ENCODE peak calls at places on chromosome X, in four cellular contexts. One of them, this sample, is unnamed.

GRCh38 chrX:31117195-31117594 is 45.4 kb upstream of the FTHL17 start:
- DNase-seq in lower leg skin: no peak
- DNase-seq in cardiac muscle cell: no peak
- DNase-seq in GM20000: no peak
- DNase-seq in this sample: no peak

GRCh38 chrX:46788902-46789301 is 30.0 kb upstream of the SLC9A7 start:
- DNase-seq in GM20000: no peak
- DNase-seq in lower leg skin: peak; percentile 28
- DNase-seq in cardiac muscle cell: no peak
- DNase-seq in this sample: no peak

GRCh38 chrX:124211312-124211942 is 121.0 kb upstream of the TEX13D start:
- DNase-seq in cardiac muscle cell: peak; percentile 11
- DNase-seq in lower leg skin: no peak
- DNase-seq in GM20000: peak; percentile 32
- DNase-seq in this sample: no peak

GRCh38 chrX:28549839-28550238 is 37.4 kb upstream of the IL1RAPL1 start:
- DNase-seq in cardiac muscle cell: no peak
- DNase-seq in GM20000: no peak
- DNase-seq in lower leg skin: no peak
- DNase-seq in this sample: no peak

GRCh38 chrX:73577368-73577767 is 14.4 kb downstream of the CHIC1 start:
- DNase-seq in cardiac muscle cell: peak; percentile 69
- DNase-seq in GM20000: no peak
- DNase-seq in lower leg skin: no peak
- DNase-seq in this sample: no peak

GRCh38 chrX:22674947-22675346 is 324.8 kb upstream of the DDX53 start:
- DNase-seq in cardiac muscle cell: no peak
- DNase-seq in GM20000: no peak
- DNase-seq in lower leg skin: no peak
- DNase-seq in this sample: no peak

GRCh38 chrX:19747672-19748610 is 139.5 kb downstream of the SH3KBP1 start:
- DNase-seq in cardiac muscle cell: no peak
- DNase-seq in GM20000: no peak
- DNase-seq in lower leg skin: no peak
- DNase-seq in this sample: no peak

GRCh38 chrX:39059866-39060265 is 258.6 kb downstream of the MID1IP1 start:
- DNase-seq in cardiac muscle cell: no peak
- DNase-seq in lower leg skin: no peak
- DNase-seq in GM20000: no peak
- DNase-seq in this sample: no peak

GRCh38 chrX:69036674-69037573 is 128.3 kb downstream of the PJA1 start:
- DNase-seq in cardiac muscle cell: no peak
- DNase-seq in lower leg skin: peak; percentile 82
- DNase-seq in GM20000: no peak
- DNase-seq in this sample: no peak

GRCh38 chrX:17081969-17082368 is 135.5 kb downstream of the REPS2 start:
- DNase-seq in cardiac muscle cell: no peak
- DNase-seq in GM20000: no peak
- DNase-seq in lower leg skin: no peak
- DNase-seq in this sample: no peak

GRCh38 chrX:1451676-1452496 is 823 bp downstream of the ASMTL start:
- DNase-seq in cardiac muscle cell: no peak
- DNase-seq in GM20000: no peak
- DNase-seq in lower leg skin: peak; percentile 84
- DNase-seq in this sample: no peak

GRCh38 chrX:132791725-132792124 is 166.7 kb downstream of the HS6ST2 start:
- DNase-seq in cardiac muscle cell: no peak
- DNase-seq in GM20000: no peak
- DNase-seq in lower leg skin: no peak
- DNase-seq in this sample: no peak

GRCh38 chrX:107747596-107748161 is 27.9 kb downstream of the TSC22D3 start:
- DNase-seq in lower leg skin: peak; percentile 76
- DNase-seq in GM20000: no peak
- DNase-seq in cardiac muscle cell: peak; percentile 64
- DNase-seq in this sample: no peak

GRCh38 chrX:12423346-12423745 is 285.1 kb downstream of the FRMPD4 start:
- DNase-seq in lower leg skin: no peak
- DNase-seq in GM20000: no peak
- DNase-seq in cardiac muscle cell: no peak
- DNase-seq in this sample: no peak

DNA sequence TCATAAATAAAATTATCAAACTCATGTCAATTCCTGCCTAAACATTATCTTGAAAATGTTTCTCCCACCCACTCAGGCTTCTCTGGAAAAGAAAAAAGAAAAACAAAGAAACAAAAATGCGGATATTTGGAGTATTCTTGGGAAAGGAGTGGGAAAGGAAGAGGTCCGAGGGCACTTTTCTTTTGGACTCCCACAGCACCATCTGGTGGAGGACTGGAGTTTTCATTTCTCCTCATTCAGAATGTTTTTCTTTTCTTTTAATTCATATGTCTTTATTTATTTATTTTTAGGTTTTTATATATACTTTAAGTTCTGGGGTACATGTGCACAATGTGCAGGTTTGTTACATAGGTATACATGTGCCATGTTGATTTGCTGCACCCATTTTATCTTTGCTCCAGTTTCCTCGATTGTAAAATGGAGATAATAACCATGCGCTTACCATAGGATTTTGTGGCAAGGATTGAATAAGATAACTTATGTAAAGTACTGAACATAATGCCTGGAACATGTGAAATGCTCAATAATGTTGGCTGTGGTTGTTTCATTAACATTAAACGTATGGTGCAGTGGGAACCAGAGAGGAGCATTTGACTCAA is 8.0 kb upstream of the KCNE5 start:
- DNase-seq in GM20000: peak; percentile 15
- DNase-seq in lower leg skin: no peak
- DNase-seq in cardiac muscle cell: peak; percentile 51
- DNase-seq in this sample: no peak
- TF ChIP-seq CTCF in GM20000: no peak
- TF ChIP-seq CTCF in lower leg skin: no peak
- TF ChIP-seq CTCF in cardiac muscle cell: peak; percentile 46
- TF ChIP-seq CTCF in this sample: peak; percentile 71

GRCh38 chrX:129013574-129013973 is 509.7 kb downstream of the SMARCA1 start:
- DNase-seq in lower leg skin: no peak
- DNase-seq in cardiac muscle cell: no peak
- DNase-seq in GM20000: no peak
- DNase-seq in this sample: no peak
- TF ChIP-seq CTCF in lower leg skin: no peak
- TF ChIP-seq CTCF in cardiac muscle cell: no peak
- TF ChIP-seq CTCF in GM20000: no peak
- TF ChIP-seq CTCF in this sample: no peak

GRCh38 chrX:49761481-49761880 is 65.7 kb upstream of the PAGE1 start:
- DNase-seq in GM20000: peak; percentile 16
- DNase-seq in cardiac muscle cell: peak; percentile 16
- DNase-seq in lower leg skin: no peak
- DNase-seq in this sample: no peak
- TF ChIP-seq CTCF in GM20000: peak; percentile 39
- TF ChIP-seq CTCF in cardiac muscle cell: peak; percentile 52
- TF ChIP-seq CTCF in lower leg skin: no peak
- TF ChIP-seq CTCF in this sample: no peak

GRCh38 chrX:150094375-150094774 is 156.1 kb upstream of the EOLA2 start:
- DNase-seq in cardiac muscle cell: no peak
- DNase-seq in lower leg skin: no peak
- DNase-seq in GM20000: no peak
- DNase-seq in this sample: no peak
- TF ChIP-seq CTCF in cardiac muscle cell: no peak
- TF ChIP-seq CTCF in lower leg skin: no peak
- TF ChIP-seq CTCF in GM20000: no peak
- TF ChIP-seq CTCF in this sample: no peak

GRCh38 chrX:152831391-152831790 is 528 bp downstream of the NSDHL start:
- DNase-seq in GM20000: no peak
- DNase-seq in lower leg skin: no peak
- DNase-seq in cardiac muscle cell: no peak
- DNase-seq in this sample: no peak
- TF ChIP-seq CTCF in GM20000: no peak
- TF ChIP-seq CTCF in lower leg skin: no peak
- TF ChIP-seq CTCF in cardiac muscle cell: no peak
- TF ChIP-seq CTCF in this sample: no peak

DNA sequence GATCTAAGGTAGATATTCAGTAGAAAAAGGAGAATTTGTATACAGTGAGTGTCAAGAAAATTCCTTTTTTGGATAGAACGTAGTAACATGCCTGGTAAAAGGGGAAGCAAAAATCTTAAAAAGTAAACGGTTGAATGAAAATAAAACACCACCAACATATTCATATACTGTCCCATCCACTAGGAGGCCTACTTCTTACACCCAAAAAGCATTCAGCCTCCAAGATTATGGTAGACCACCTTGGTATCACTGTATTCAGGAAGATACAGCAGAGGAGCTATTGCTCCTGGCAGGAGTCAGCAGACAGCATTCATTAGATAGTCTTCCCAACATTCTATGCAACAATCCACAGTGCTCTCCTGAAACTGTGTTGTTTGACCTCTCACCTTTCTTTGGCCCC is 274.6 kb upstream of the MAGEB2 start:
- DNase-seq in GM20000: no peak
- DNase-seq in cardiac muscle cell: no peak
- DNase-seq in lower leg skin: no peak
- DNase-seq in this sample: no peak
- TF ChIP-seq CTCF in GM20000: no peak
- TF ChIP-seq CTCF in cardiac muscle cell: no peak
- TF ChIP-seq CTCF in lower leg skin: no peak
- TF ChIP-seq CTCF in this sample: peak; percentile 40

GRCh38 chrX:35392232-35392631 is 405.9 kb upstream of the MAGEB16 start:
- DNase-seq in cardiac muscle cell: no peak
- DNase-seq in lower leg skin: no peak
- DNase-seq in GM20000: no peak
- DNase-seq in this sample: no peak
- TF ChIP-seq CTCF in cardiac muscle cell: no peak
- TF ChIP-seq CTCF in lower leg skin: no peak
- TF ChIP-seq CTCF in GM20000: no peak
- TF ChIP-seq CTCF in this sample: no peak

GRCh38 chrX:75038925-75039324 is 113.7 kb upstream of the NEXMIF start:
- DNase-seq in lower leg skin: no peak
- DNase-seq in GM20000: peak; percentile 3
- DNase-seq in cardiac muscle cell: peak; percentile 21
- DNase-seq in this sample: no peak
- TF ChIP-seq CTCF in lower leg skin: no peak
- TF ChIP-seq CTCF in GM20000: no peak
- TF ChIP-seq CTCF in cardiac muscle cell: peak; percentile 11
- TF ChIP-seq CTCF in this sample: no peak